ENCODE peak calls at places on chromosomes 11 and 22, in eight cellular contexts. One of them, this sample, is unnamed.
A peak's percentile ranks its signal among the peaks of the same experiment; 100 is the strongest.

GRCh38 chr22:28029201-28029948 is 110.3 kb upstream of the PITPNB start:
- DNase-seq in AG04450: no peak
- DNase-seq in Peyer's patch: no peak
- DNase-seq in left ventricle myocardium inferior: peak; percentile 45
- DNase-seq in astrocyte of the spinal cord: peak; percentile 71
- DNase-seq in fibroblast of lung: peak; percentile 61
- DNase-seq in GM20000: no peak
- DNase-seq in foreskin fibroblast: peak; percentile 61
- DNase-seq in this sample: peak; percentile 49

GRCh38 chr11:128830290-128830813 is 36.7 kb downstream of the KCNJ1 start:
- DNase-seq in AG04450: no peak
- DNase-seq in Peyer's patch: no peak
- DNase-seq in left ventricle myocardium inferior: no peak
- DNase-seq in astrocyte of the spinal cord: no peak
- DNase-seq in fibroblast of lung: no peak
- DNase-seq in GM20000: peak; percentile 41
- DNase-seq in foreskin fibroblast: no peak
- DNase-seq in this sample: no peak

GRCh38 chr11:101003468-101003867 is 126.1 kb downstream of the PGR start:
- DNase-seq in AG04450: no peak
- DNase-seq in Peyer's patch: no peak
- DNase-seq in left ventricle myocardium inferior: no peak
- DNase-seq in astrocyte of the spinal cord: no peak
- DNase-seq in fibroblast of lung: no peak
- DNase-seq in GM20000: no peak
- DNase-seq in foreskin fibroblast: no peak
- DNase-seq in this sample: no peak

GRCh38 chr11:114109206-114110090 is 49.9 kb downstream of the ZBTB16 start:
- DNase-seq in AG04450: no peak
- DNase-seq in Peyer's patch: peak; percentile 42
- DNase-seq in left ventricle myocardium inferior: no peak
- DNase-seq in astrocyte of the spinal cord: no peak
- DNase-seq in fibroblast of lung: no peak
- DNase-seq in GM20000: no peak
- DNase-seq in foreskin fibroblast: no peak
- DNase-seq in this sample: no peak

GRCh38 chr22:50701076-50701419 is 28.4 kb downstream of the SHANK3 start:
- DNase-seq in AG04450: no peak
- DNase-seq in Peyer's patch: no peak
- DNase-seq in left ventricle myocardium inferior: no peak
- DNase-seq in astrocyte of the spinal cord: no peak
- DNase-seq in fibroblast of lung: no peak
- DNase-seq in GM20000: no peak
- DNase-seq in foreskin fibroblast: no peak
- DNase-seq in this sample: no peak

GRCh38 chr11:134529212-134530096 is 117.4 kb upstream of the B3GAT1 start:
- DNase-seq in AG04450: no peak
- DNase-seq in Peyer's patch: peak; percentile 36
- DNase-seq in left ventricle myocardium inferior: no peak
- DNase-seq in astrocyte of the spinal cord: no peak
- DNase-seq in fibroblast of lung: no peak
- DNase-seq in GM20000: no peak
- DNase-seq in foreskin fibroblast: no peak
- DNase-seq in this sample: no peak

GRCh38 chr11:66032962-66033735 is 6.9 kb upstream of the CATSPER1 start:
- DNase-seq in AG04450: no peak
- DNase-seq in Peyer's patch: no peak
- DNase-seq in left ventricle myocardium inferior: no peak
- DNase-seq in astrocyte of the spinal cord: no peak
- DNase-seq in fibroblast of lung: no peak
- DNase-seq in GM20000: no peak
- DNase-seq in foreskin fibroblast: no peak
- DNase-seq in this sample: no peak

GRCh38 chr11:73869234-73869949 is 7.3 kb downstream of the COA4 start:
- DNase-seq in AG04450: no peak
- DNase-seq in Peyer's patch: peak; percentile 82
- DNase-seq in left ventricle myocardium inferior: no peak
- DNase-seq in astrocyte of the spinal cord: no peak
- DNase-seq in fibroblast of lung: peak; percentile 8
- DNase-seq in GM20000: no peak
- DNase-seq in foreskin fibroblast: peak; percentile 36
- DNase-seq in this sample: no peak

GRCh38 chr22:50445071-50445879 is 29.6 kb downstream of the SBF1 start:
- DNase-seq in AG04450: no peak
- DNase-seq in Peyer's patch: no peak
- DNase-seq in left ventricle myocardium inferior: no peak
- DNase-seq in astrocyte of the spinal cord: no peak
- DNase-seq in fibroblast of lung: no peak
- DNase-seq in GM20000: no peak
- DNase-seq in foreskin fibroblast: peak; percentile 7
- DNase-seq in this sample: no peak

GRCh38 chr11:75508051-75508561 is 17.6 kb downstream of the GDPD5 start:
- DNase-seq in AG04450: no peak
- DNase-seq in Peyer's patch: peak; percentile 79
- DNase-seq in left ventricle myocardium inferior: no peak
- DNase-seq in astrocyte of the spinal cord: no peak
- DNase-seq in fibroblast of lung: no peak
- DNase-seq in GM20000: no peak
- DNase-seq in foreskin fibroblast: no peak
- DNase-seq in this sample: no peak

DNA sequence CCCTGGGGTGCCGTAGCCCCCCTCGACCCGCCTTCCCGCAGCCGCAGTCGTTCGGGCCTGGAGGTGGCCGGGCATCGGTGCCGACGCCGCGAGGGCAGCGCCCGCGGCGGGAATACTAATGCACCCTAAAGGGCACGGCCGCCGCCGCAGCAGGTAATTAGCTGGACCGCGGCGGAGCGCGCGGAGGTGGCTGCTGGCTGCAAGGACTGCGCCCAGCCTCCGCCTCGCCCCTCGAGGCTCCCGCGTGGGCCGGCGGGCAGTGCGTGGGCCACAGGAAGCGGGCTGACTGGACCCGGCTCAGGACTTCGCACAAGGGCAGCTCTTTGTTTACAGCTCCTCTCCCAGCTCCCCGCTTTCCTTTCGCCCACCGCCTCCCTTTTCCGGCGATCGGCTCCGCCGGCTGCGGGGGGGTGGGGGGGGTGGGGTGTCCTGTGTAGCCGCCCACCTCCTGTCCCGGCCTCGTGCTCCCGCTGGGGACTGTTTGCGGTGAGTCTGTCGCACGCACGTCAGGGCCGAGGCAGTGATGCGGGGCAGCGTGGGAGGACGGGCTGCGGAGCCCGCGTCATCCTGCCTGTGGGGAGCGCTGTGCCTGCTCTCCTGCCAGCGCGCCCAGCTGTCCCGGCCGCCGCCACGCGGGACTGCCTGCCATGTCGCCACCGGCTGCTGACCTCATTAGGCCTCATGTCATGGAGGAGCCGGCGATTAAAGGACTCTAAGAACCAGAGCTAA is 53.2 kb downstream of the GRIK4 start:
- DNase-seq in AG04450: no peak
- DNase-seq in Peyer's patch: no peak
- DNase-seq in left ventricle myocardium inferior: peak; percentile 45
- DNase-seq in astrocyte of the spinal cord: peak; percentile 25
- DNase-seq in fibroblast of lung: peak; percentile 72
- DNase-seq in GM20000: peak; percentile 90
- DNase-seq in foreskin fibroblast: peak; percentile 53
- DNase-seq in this sample: peak; percentile 73
- TF ChIP-seq CTCF in AG04450: peak; percentile 32
- TF ChIP-seq CTCF in Peyer's patch: no peak
- TF ChIP-seq CTCF in left ventricle myocardium inferior: peak; percentile 17
- TF ChIP-seq CTCF in astrocyte of the spinal cord: peak; percentile 35
- TF ChIP-seq CTCF in fibroblast of lung: no peak
- TF ChIP-seq CTCF in GM20000: peak; percentile 61
- TF ChIP-seq CTCF in foreskin fibroblast: peak; percentile 29
- TF ChIP-seq CTCF in this sample: no peak

GRCh38 chr11:61384271-61385242 is 7.8 kb upstream of the TMEM216 start:
- DNase-seq in AG04450: no peak
- DNase-seq in Peyer's patch: no peak
- DNase-seq in left ventricle myocardium inferior: no peak
- DNase-seq in astrocyte of the spinal cord: no peak
- DNase-seq in fibroblast of lung: no peak
- DNase-seq in GM20000: no peak
- DNase-seq in foreskin fibroblast: peak; percentile 47
- DNase-seq in this sample: no peak
- TF ChIP-seq CTCF in AG04450: peak; percentile 40
- TF ChIP-seq CTCF in Peyer's patch: peak; percentile 40
- TF ChIP-seq CTCF in left ventricle myocardium inferior: no peak
- TF ChIP-seq CTCF in astrocyte of the spinal cord: peak; percentile 36
- TF ChIP-seq CTCF in fibroblast of lung: peak; percentile 43
- TF ChIP-seq CTCF in GM20000: no peak
- TF ChIP-seq CTCF in foreskin fibroblast: peak; percentile 16
- TF ChIP-seq CTCF in this sample: no peak

DNA sequence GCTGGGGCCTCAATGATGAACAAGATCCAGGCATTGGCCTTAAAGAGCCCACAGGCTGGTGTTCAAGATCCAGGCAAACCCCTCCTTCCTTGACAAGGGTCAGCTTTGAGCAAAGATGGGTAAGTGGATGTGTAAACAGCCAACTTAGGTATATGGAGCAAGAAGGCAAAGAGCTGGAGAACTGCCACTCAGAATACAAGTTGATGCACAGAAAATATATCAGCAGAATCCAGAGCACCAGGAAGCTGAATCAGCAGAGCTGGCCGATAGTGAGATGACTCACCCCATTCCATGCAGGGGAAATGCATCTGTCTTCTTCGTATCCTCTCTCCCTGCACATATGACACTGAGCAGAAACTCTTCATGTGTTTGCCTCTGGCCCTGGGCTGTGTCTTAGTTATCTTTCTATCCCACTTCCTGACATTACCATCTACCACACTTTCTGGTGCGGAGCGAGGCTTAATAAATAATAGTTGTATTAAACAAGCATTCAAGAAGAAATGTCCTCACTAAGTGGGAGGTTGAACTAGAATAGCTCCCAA is 57.8 kb downstream of the ENDOD1 start:
- DNase-seq in AG04450: peak; percentile 69
- DNase-seq in Peyer's patch: peak; percentile 67
- DNase-seq in left ventricle myocardium inferior: no peak
- DNase-seq in astrocyte of the spinal cord: peak; percentile 88
- DNase-seq in fibroblast of lung: peak; percentile 93
- DNase-seq in GM20000: no peak
- DNase-seq in foreskin fibroblast: peak; percentile 94
- DNase-seq in this sample: no peak
- TF ChIP-seq CTCF in AG04450: no peak
- TF ChIP-seq CTCF in Peyer's patch: no peak
- TF ChIP-seq CTCF in left ventricle myocardium inferior: no peak
- TF ChIP-seq CTCF in astrocyte of the spinal cord: no peak
- TF ChIP-seq CTCF in fibroblast of lung: no peak
- TF ChIP-seq CTCF in GM20000: no peak
- TF ChIP-seq CTCF in foreskin fibroblast: no peak
- TF ChIP-seq CTCF in this sample: no peak

GRCh38 chr11:17351171-17351509 is 460 bp upstream of the NCR3LG1 start:
- DNase-seq in AG04450: no peak
- DNase-seq in Peyer's patch: no peak
- DNase-seq in left ventricle myocardium inferior: no peak
- DNase-seq in astrocyte of the spinal cord: no peak
- DNase-seq in fibroblast of lung: no peak
- DNase-seq in GM20000: no peak
- DNase-seq in foreskin fibroblast: no peak
- DNase-seq in this sample: no peak
- TF ChIP-seq CTCF in AG04450: no peak
- TF ChIP-seq CTCF in Peyer's patch: peak; percentile 3
- TF ChIP-seq CTCF in left ventricle myocardium inferior: peak; percentile 16
- TF ChIP-seq CTCF in astrocyte of the spinal cord: no peak
- TF ChIP-seq CTCF in fibroblast of lung: peak; percentile 37
- TF ChIP-seq CTCF in GM20000: no peak
- TF ChIP-seq CTCF in foreskin fibroblast: no peak
- TF ChIP-seq CTCF in this sample: no peak

GRCh38 chr22:39364646-39365405 is 15.0 kb downstream of the SYNGR1 start:
- DNase-seq in AG04450: no peak
- DNase-seq in Peyer's patch: no peak
- DNase-seq in left ventricle myocardium inferior: no peak
- DNase-seq in astrocyte of the spinal cord: no peak
- DNase-seq in fibroblast of lung: peak; percentile 26
- DNase-seq in GM20000: no peak
- DNase-seq in foreskin fibroblast: peak; percentile 55
- DNase-seq in this sample: no peak
- TF ChIP-seq CTCF in AG04450: no peak
- TF ChIP-seq CTCF in Peyer's patch: no peak
- TF ChIP-seq CTCF in left ventricle myocardium inferior: peak; percentile 32
- TF ChIP-seq CTCF in astrocyte of the spinal cord: peak; percentile 22
- TF ChIP-seq CTCF in fibroblast of lung: peak; percentile 13
- TF ChIP-seq CTCF in GM20000: no peak
- TF ChIP-seq CTCF in foreskin fibroblast: peak; percentile 19
- TF ChIP-seq CTCF in this sample: no peak

DNA sequence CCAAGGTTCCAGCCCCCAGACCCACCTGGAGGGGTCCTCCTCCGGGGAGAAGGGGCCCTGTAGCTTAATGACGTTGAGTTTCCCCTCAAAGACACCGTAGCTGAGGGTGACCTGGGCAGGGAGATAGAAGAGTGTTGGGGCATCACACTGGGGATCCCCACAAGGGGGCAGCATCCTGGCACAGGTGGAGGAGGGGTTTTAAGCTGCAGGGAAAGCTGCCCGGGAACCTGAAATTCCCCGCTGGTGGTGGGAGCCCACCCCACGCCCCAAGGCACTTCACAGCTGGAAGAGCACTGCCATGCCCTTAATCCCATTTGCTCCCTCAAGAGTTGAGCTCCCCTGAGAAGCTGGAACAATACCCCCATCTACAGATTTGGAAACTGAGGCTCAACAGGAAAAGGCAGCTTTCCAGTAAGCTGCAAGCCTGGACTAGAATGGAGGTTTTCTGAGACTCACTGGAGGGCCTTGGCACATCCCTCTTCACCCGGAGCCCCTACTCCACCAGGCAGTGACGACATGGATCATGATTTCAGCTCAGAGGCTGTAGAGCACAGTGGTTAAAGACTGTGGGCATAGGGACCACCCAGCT is 13.7 kb downstream of the MFNG start:
- DNase-seq in AG04450: no peak
- DNase-seq in Peyer's patch: peak; percentile 76
- DNase-seq in left ventricle myocardium inferior: no peak
- DNase-seq in astrocyte of the spinal cord: no peak
- DNase-seq in fibroblast of lung: no peak
- DNase-seq in GM20000: no peak
- DNase-seq in foreskin fibroblast: peak; percentile 58
- DNase-seq in this sample: peak; percentile 47
- TF ChIP-seq CTCF in AG04450: peak; percentile 69
- TF ChIP-seq CTCF in Peyer's patch: peak; percentile 64
- TF ChIP-seq CTCF in left ventricle myocardium inferior: peak; percentile 48
- TF ChIP-seq CTCF in astrocyte of the spinal cord: peak; percentile 75
- TF ChIP-seq CTCF in fibroblast of lung: peak; percentile 62
- TF ChIP-seq CTCF in GM20000: peak; percentile 29
- TF ChIP-seq CTCF in foreskin fibroblast: peak; percentile 69
- TF ChIP-seq CTCF in this sample: peak; percentile 39

DNA sequence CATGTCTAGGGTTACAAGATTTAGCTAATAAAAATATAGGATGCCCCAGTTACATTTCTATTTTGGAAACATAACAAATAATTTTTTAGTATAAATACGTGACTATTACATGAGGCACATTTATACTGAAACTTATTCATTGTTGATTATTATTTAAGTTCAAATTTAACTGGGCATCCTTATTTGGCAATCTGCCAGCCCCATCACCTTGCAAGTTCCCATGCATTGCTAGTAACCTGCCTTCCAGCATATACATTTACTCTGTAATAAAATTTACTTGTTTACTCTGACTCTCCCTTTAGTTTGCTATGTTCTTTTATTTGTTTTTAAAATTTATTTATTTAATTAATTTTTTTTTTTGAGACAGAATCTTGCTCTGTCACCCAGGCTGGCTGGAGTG is 654.9 kb upstream of the CCDC90B start:
- DNase-seq in AG04450: no peak
- DNase-seq in Peyer's patch: no peak
- DNase-seq in left ventricle myocardium inferior: no peak
- DNase-seq in astrocyte of the spinal cord: no peak
- DNase-seq in fibroblast of lung: no peak
- DNase-seq in GM20000: no peak
- DNase-seq in foreskin fibroblast: no peak
- DNase-seq in this sample: no peak
- TF ChIP-seq CTCF in AG04450: no peak
- TF ChIP-seq CTCF in Peyer's patch: no peak
- TF ChIP-seq CTCF in left ventricle myocardium inferior: no peak
- TF ChIP-seq CTCF in astrocyte of the spinal cord: no peak
- TF ChIP-seq CTCF in fibroblast of lung: no peak
- TF ChIP-seq CTCF in GM20000: no peak
- TF ChIP-seq CTCF in foreskin fibroblast: no peak
- TF ChIP-seq CTCF in this sample: no peak